ENCODE peak calls at places on chromosomes 16 and 17, in five cellular contexts. U, F, S, D and Z are unnamed samples.

GRCh38 chr17:72640415-72641165 is 451.9 kb downstream of the SLC39A11 start:
- DNase-seq in U (no peak), F (peak), S (no peak), D (no peak), Z (no peak)

GRCh38 chr16:23186171-23186570 is 3.6 kb downstream of the SCNN1G start:
- DNase-seq in U (no peak), F (no peak), S (no peak), D (no peak), Z (no peak)

GRCh38 chr16:70704586-70704985 is 18.7 kb upstream of the MTSS2 start:
- DNase-seq in U (no peak), F (no peak), S (no peak), D (no peak), Z (no peak)

GRCh38 chr16:56912746-56913703 is 18.9 kb upstream of the HERPUD1 start:
- DNase-seq in U (no peak), F (no peak), S (peak), D (peak), Z (no peak)

GRCh38 chr16:11052080-11052808 is 107.9 kb downstream of the CLEC16A start:
- DNase-seq in U (no peak), F (no peak), S (no peak), D (peak), Z (peak)

GRCh38 chr16:11621920-11622651 is 35.4 kb upstream of the LITAF start:
- DNase-seq in U (no peak), F (no peak), S (peak), D (peak), Z (no peak)

GRCh38 chr17:59487161-59487873 is 78.1 kb upstream of the DHX40 start:
- DNase-seq in U (no peak), F (no peak), S (peak), D (no peak), Z (no peak)

GRCh38 chr16:54657058-54657708 is 273.5 kb upstream of the IRX5 start:
- DNase-seq in U (peak), F (no peak), S (peak), D (no peak), Z (peak)

GRCh38 chr17:63578027-63578768 is 22.5 kb upstream of the TACO1 start:
- DNase-seq in U (no peak), F (no peak), S (no peak), D (no peak), Z (no peak)

GRCh38 chr17:31321971-31322370 is 549 bp upstream of the EVI2A start:
- DNase-seq in U (no peak), F (no peak), S (no peak), D (no peak), Z (no peak)

GRCh38 chr16:3012246-3012645 is 477 bp upstream of the CLDN9 start:
- DNase-seq in U (no peak), F (no peak), S (no peak), D (no peak), Z (peak)

GRCh38 chr17:32445075-32445427 is 741 bp downstream of the PSMD11 start:
- DNase-seq in U (peak), F (peak), S (peak), D (peak), Z (peak)

GRCh38 chr17:49565948-49566491 is 9.7 kb upstream of the NXPH3 start:
- DNase-seq in U (no peak), F (no peak), S (no peak), D (peak), Z (no peak)

GRCh38 chr17:43015579-43015978 is 6.6 kb downstream of the VAT1 start:
- DNase-seq in U (no peak), F (no peak), S (no peak), D (no peak), Z (no peak)

GRCh38 chr17:57110152-57110542 is 25.1 kb downstream of the AKAP1 start:
- DNase-seq in U (no peak), F (no peak), S (no peak), D (no peak), Z (no peak)

GRCh38 chr16:276360-277077 is 775 bp upstream of the RGS11 start:
- DNase-seq in U (no peak), F (no peak), S (no peak), D (no peak), Z (no peak)

GRCh38 chr17:49994085-49995054 is 654 bp downstream of the DLX3 start:
- DNase-seq in U (no peak), F (no peak), S (no peak), D (no peak), Z (peak)

GRCh38 chr17:17876959-17877547 is 40.3 kb upstream of the SREBF1 start:
- DNase-seq in U (no peak), F (no peak), S (peak), D (no peak), Z (no peak)

GRCh38 chr17:58639681-58640080 is 52.2 kb downstream of the TEX14 start:
- DNase-seq in U (no peak), F (no peak), S (no peak), D (no peak), Z (no peak)

GRCh38 chr17:4881761-4882555 is 17.4 kb upstream of the C17orf107 start:
- DNase-seq in U (peak), F (peak), S (peak), D (peak), Z (peak)

GRCh38 chr17:13626703-13627102 is 25.0 kb upstream of the HS3ST3A1 start:
- DNase-seq in U (no peak), F (no peak), S (peak), D (no peak), Z (no peak)